ENCODE peak calls at places on chromosome 2, in seven cellular contexts. P, O, F, H, Z, V and C are unnamed samples.

GRCh38 chr2:96876036-96876810 is 6.3 kb upstream of the SEMA4C start:
- DNase-seq in P (peak; percentile 55), O (peak; percentile 43), F (no peak), H (no peak), Z (no peak), V (no peak), C (no peak)

GRCh38 chr2:49241991-49242390 is 87.7 kb upstream of the FSHR start:
- DNase-seq in P (no peak), O (no peak), F (no peak), H (no peak), Z (no peak), V (no peak), C (no peak)

GRCh38 chr2:191622374-191623320 is 55.3 kb upstream of the NABP1 start:
- DNase-seq in P (no peak), O (no peak), F (no peak), H (no peak), Z (no peak), V (no peak), C (no peak)

GRCh38 chr2:64562148-64562784 is 38.1 kb downstream of the AFTPH start:
- DNase-seq in P (no peak), O (no peak), F (no peak), H (peak; percentile 34), Z (no peak), V (peak; percentile 30), C (peak; percentile 3)

GRCh38 chr2:132407767-132408166 is 8.8 kb upstream of the GPR39 start:
- DNase-seq in P (no peak), O (no peak), F (no peak), H (no peak), Z (no peak), V (no peak), C (no peak)

GRCh38 chr2:36701918-36702317 is 5.4 kb downstream of the VIT start:
- DNase-seq in P (no peak), O (no peak), F (no peak), H (no peak), Z (no peak), V (no peak), C (no peak)

GRCh38 chr2:218997730-218998129 is 4.5 kb upstream of the CRYBA2 start:
- DNase-seq in P (no peak), O (no peak), F (no peak), H (no peak), Z (no peak), V (no peak), C (no peak)

GRCh38 chr2:69012310-69013122 is 463 bp upstream of the ANTXR1 start:
- DNase-seq in P (peak; percentile 88), O (peak; percentile 56), F (no peak), H (peak; percentile 64), Z (no peak), V (peak; percentile 26), C (no peak)

GRCh38 chr2:219987830-219988229 is 360.4 kb downstream of the SLC4A3 start:
- DNase-seq in P (no peak), O (peak; percentile 97), F (peak; percentile 21), H (peak; percentile 71), Z (peak; percentile 75), V (no peak), C (peak; percentile 39)

GRCh38 chr2:129880309-129880708 is 99.2 kb upstream of the RAB6C start:
- DNase-seq in P (no peak), O (no peak), F (no peak), H (no peak), Z (no peak), V (no peak), C (no peak)

GRCh38 chr2:216698895-216699294 is 3.5 kb upstream of the IGFBP5 start:
- DNase-seq in P (no peak), O (peak; percentile 54), F (no peak), H (peak; percentile 68), Z (peak; percentile 46), V (peak; percentile 47), C (no peak)

GRCh38 chr2:75481041-75481836 is 79.5 kb downstream of the EVA1A start:
- DNase-seq in P (no peak), O (peak; percentile 16), F (no peak), H (peak; percentile 18), Z (no peak), V (peak; percentile 14), C (no peak)

GRCh38 chr2:7083580-7084509 is 166.6 kb downstream of the RNF144A start:
- DNase-seq in P (no peak), O (peak; percentile 62), F (no peak), H (peak; percentile 49), Z (no peak), V (peak; percentile 68), C (peak; percentile 11)

GRCh38 chr2:226678422-226678821 is 121.2 kb downstream of the IRS1 start:
- DNase-seq in P (no peak), O (no peak), F (no peak), H (no peak), Z (no peak), V (no peak), C (no peak)

GRCh38 chr2:236667526-236667925 is 97.9 kb downstream of the ACKR3 start:
- DNase-seq in P (no peak), O (no peak), F (no peak), H (no peak), Z (no peak), V (no peak), C (no peak)

GRCh38 chr2:71694501-71695234 is 241.3 kb downstream of the DYSF start:
- DNase-seq in P (no peak), O (no peak), F (no peak), H (no peak), Z (no peak), V (no peak), C (no peak)

GRCh38 chr2:94986392-94986963 is 39.0 kb upstream of the MAL start:
- DNase-seq in P (no peak), O (peak; percentile 76), F (no peak), H (peak; percentile 64), Z (peak; percentile 42), V (peak; percentile 63), C (peak; percentile 51)

GRCh38 chr2:45681675-45682074 is 30.2 kb downstream of the PRKCE start:
- DNase-seq in P (no peak), O (peak; percentile 84), F (peak; percentile 74), H (peak; percentile 84), Z (peak; percentile 44), V (peak; percentile 10), C (peak; percentile 64)

GRCh38 chr2:120628248-120628647 is 107.4 kb upstream of the GLI2 start:
- DNase-seq in P (no peak), O (no peak), F (no peak), H (no peak), Z (no peak), V (no peak), C (no peak)

GRCh38 chr2:238097988-238098853 is 1.9 kb upstream of the ESPNL start:
- DNase-seq in P (peak; percentile 81), O (no peak), F (peak; percentile 25), H (peak; percentile 92), Z (no peak), V (peak; percentile 97), C (peak; percentile 36)

GRCh38 chr2:109135572-109136185 is 6.7 kb downstream of the SH3RF3 start:
- DNase-seq in P (no peak), O (no peak), F (no peak), H (no peak), Z (no peak), V (no peak), C (peak; percentile 82)

GRCh38 chr2:126778561-126779285 is 120.0 kb upstream of the TEX51 start:
- DNase-seq in P (no peak), O (no peak), F (no peak), H (no peak), Z (no peak), V (no peak), C (no peak)

GRCh38 chr2:2181505-2181904 is 149.6 kb downstream of the MYT1L start:
- DNase-seq in P (no peak), O (no peak), F (no peak), H (no peak), Z (no peak), V (no peak), C (no peak)

GRCh38 chr2:9703701-9704221 is 73.0 kb upstream of the YWHAQ start:
- DNase-seq in P (no peak), O (peak; percentile 66), F (peak; percentile 81), H (peak; percentile 91), Z (peak; percentile 27), V (peak; percentile 27), C (peak; percentile 9)
- TF ChIP-seq CTCF in P (no peak), O (peak; percentile 7), F (peak; percentile 1), H (no peak), Z (no peak), V (no peak), C (no peak)

GRCh38 chr2:213229814-213230213 is 54.5 kb upstream of the SPAG16 start:
- DNase-seq in P (no peak), O (peak; percentile 89), F (no peak), H (peak; percentile 80), Z (peak; percentile 83), V (no peak), C (peak; percentile 38)

GRCh38 chr2:213233438-213234330 is 50.6 kb upstream of the SPAG16 start:
- DNase-seq in P (no peak), O (no peak), F (no peak), H (no peak), Z (no peak), V (no peak), C (no peak)

GRCh38 chr2:213232649-213233437 is 51.4 kb upstream of the SPAG16 start:
- DNase-seq in P (no peak), O (peak; percentile 53), F (no peak), H (no peak), Z (no peak), V (peak; percentile 99), C (peak; percentile 66)

GRCh38 chr2:213234641-213235040 is 49.6 kb upstream of the SPAG16 start:
- DNase-seq in P (no peak), O (no peak), F (no peak), H (no peak), Z (no peak), V (no peak), C (no peak)

GRCh38 chr2:213231966-213232365 is 52.3 kb upstream of the SPAG16 start:
- DNase-seq in P (no peak), O (no peak), F (no peak), H (no peak), Z (no peak), V (no peak), C (no peak)
- TF ChIP-seq CTCF in P (no peak), O (no peak), F (no peak), H (no peak), Z (no peak), V (no peak), C (no peak)

GRCh38 chr2:85327757-85328617 is at the start of gene TGOLN2:
- DNase-seq in P (peak; percentile 97), O (peak; percentile 83), F (peak; percentile 59), H (peak; percentile 92), Z (no peak), V (peak; percentile 96), C (peak; percentile 66)
- TF ChIP-seq CTCF in P (no peak), O (peak; percentile 12), F (no peak), H (no peak), Z (no peak), V (no peak), C (no peak)

DNA sequence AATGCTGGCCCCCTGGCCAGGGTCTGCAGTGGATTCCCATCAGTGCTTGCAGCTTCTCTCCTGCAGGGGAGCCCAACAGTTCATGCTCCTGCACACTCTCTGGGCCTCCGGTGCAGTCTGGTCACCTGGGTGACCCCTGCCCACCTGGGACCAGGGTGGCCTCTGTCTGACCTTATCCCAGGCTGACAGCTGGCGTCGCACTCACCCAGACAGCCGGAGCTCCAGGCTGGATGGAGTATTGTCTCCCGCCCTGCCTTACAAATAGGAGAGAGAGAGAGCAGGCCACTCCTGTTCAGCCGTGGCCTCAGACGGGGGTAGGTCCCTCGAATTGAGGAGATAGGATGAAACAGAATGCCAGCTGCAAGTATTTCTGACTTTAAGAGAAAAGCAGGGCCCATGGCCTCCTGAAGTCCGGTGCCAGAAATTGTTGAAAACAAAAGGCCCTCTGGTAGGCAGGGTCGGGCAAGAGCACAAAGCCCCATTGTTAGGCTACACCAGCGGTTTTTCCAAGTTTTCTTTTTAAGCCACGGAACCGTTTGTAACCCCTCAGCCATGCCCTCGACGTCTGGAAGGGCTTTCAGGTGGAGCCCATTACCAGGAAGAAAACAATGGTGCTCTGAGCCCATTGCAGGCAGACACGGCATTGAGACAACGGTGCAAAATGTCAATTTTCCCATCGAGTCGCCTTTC is 258.4 kb downstream of the BCL11A start:
- DNase-seq in P (peak; percentile 6), O (no peak), F (no peak), H (no peak), Z (no peak), V (no peak), C (no peak)
- TF ChIP-seq CTCF in P (no peak), O (no peak), F (peak; percentile 1), H (no peak), Z (no peak), V (no peak), C (no peak)